ENCODE peak calls at places on chromosomes 3 and 15, in seven cellular contexts. One of them, this sample, is unnamed.

GRCh38 chr15:31031471-31032064 is 40.1 kb upstream of the MTMR10 start:
- DNase-seq in SK-N-SH: no peak
- DNase-seq in K562: no peak
- DNase-seq in HCT116: no peak
- DNase-seq in HepG2: no peak
- DNase-seq in GM12878: peak; percentile 46
- DNase-seq in H1: no peak
- DNase-seq in this sample: no peak

GRCh38 chr15:58505581-58505980 is 73.8 kb downstream of the LIPC start:
- DNase-seq in HepG2: no peak
- DNase-seq in HCT116: no peak
- DNase-seq in H1: no peak
- DNase-seq in SK-N-SH: no peak
- DNase-seq in K562: peak; percentile 37
- DNase-seq in GM12878: no peak
- DNase-seq in this sample: no peak

GRCh38 chr3:104810896-104811295 is 555.8 kb upstream of the ALCAM start:
- DNase-seq in GM12878: no peak
- DNase-seq in K562: no peak
- DNase-seq in HepG2: no peak
- DNase-seq in SK-N-SH: no peak
- DNase-seq in H1: no peak
- DNase-seq in HCT116: no peak
- DNase-seq in this sample: peak; percentile 30

GRCh38 chr3:53145109-53146077 is 15.2 kb upstream of the RFT1 start:
- DNase-seq in GM12878: no peak
- DNase-seq in H1: no peak
- DNase-seq in HepG2: no peak
- DNase-seq in SK-N-SH: no peak
- DNase-seq in HCT116: no peak
- DNase-seq in K562: no peak
- DNase-seq in this sample: peak; percentile 84

GRCh38 chr15:48641416-48641815 is 4.1 kb downstream of the FBN1 start:
- DNase-seq in SK-N-SH: peak; percentile 42
- DNase-seq in HCT116: no peak
- DNase-seq in H1: no peak
- DNase-seq in HepG2: no peak
- DNase-seq in GM12878: peak; percentile 23
- DNase-seq in K562: peak; percentile 16
- DNase-seq in this sample: peak; percentile 55

GRCh38 chr3:98743071-98743470 is 20.1 kb upstream of the ST3GAL6 start:
- DNase-seq in GM12878: no peak
- DNase-seq in HepG2: no peak
- DNase-seq in H1: no peak
- DNase-seq in K562: no peak
- DNase-seq in HCT116: no peak
- DNase-seq in SK-N-SH: no peak
- DNase-seq in this sample: no peak

GRCh38 chr3:142857056-142857455 is 31.8 kb downstream of the PCOLCE2 start:
- DNase-seq in GM12878: no peak
- DNase-seq in HCT116: peak; percentile 46
- DNase-seq in HepG2: peak; percentile 57
- DNase-seq in K562: peak; percentile 17
- DNase-seq in SK-N-SH: peak; percentile 65
- DNase-seq in H1: no peak
- DNase-seq in this sample: peak; percentile 90

GRCh38 chr3:11380314-11380713 is 108.1 kb downstream of the ATG7 start:
- DNase-seq in H1: no peak
- DNase-seq in HCT116: no peak
- DNase-seq in GM12878: no peak
- DNase-seq in HepG2: peak; percentile 31
- DNase-seq in SK-N-SH: no peak
- DNase-seq in K562: no peak
- DNase-seq in this sample: no peak

GRCh38 chr3:79878697-79879096 is 110.9 kb upstream of the ROBO1 start:
- DNase-seq in GM12878: no peak
- DNase-seq in H1: no peak
- DNase-seq in HCT116: no peak
- DNase-seq in HepG2: no peak
- DNase-seq in SK-N-SH: no peak
- DNase-seq in K562: no peak
- DNase-seq in this sample: no peak

GRCh38 chr3:183354325-183354831 is 74.0 kb downstream of the MCF2L2 start:
- DNase-seq in K562: peak; percentile 91
- DNase-seq in HepG2: no peak
- DNase-seq in HCT116: no peak
- DNase-seq in SK-N-SH: no peak
- DNase-seq in GM12878: no peak
- DNase-seq in H1: no peak
- DNase-seq in this sample: no peak

GRCh38 chr3:78941587-78941986 is 826.2 kb downstream of the ROBO1 start:
- DNase-seq in K562: no peak
- DNase-seq in SK-N-SH: no peak
- DNase-seq in H1: no peak
- DNase-seq in HCT116: no peak
- DNase-seq in GM12878: no peak
- DNase-seq in HepG2: no peak
- DNase-seq in this sample: no peak

GRCh38 chr15:66221126-66221525 is 32.4 kb downstream of the MEGF11 start:
- DNase-seq in SK-N-SH: no peak
- DNase-seq in K562: no peak
- DNase-seq in GM12878: no peak
- DNase-seq in H1: no peak
- DNase-seq in HCT116: no peak
- DNase-seq in HepG2: no peak
- DNase-seq in this sample: no peak

GRCh38 chr3:126465928-126466564 is 9.6 kb downstream of the ZXDC start:
- DNase-seq in SK-N-SH: no peak
- DNase-seq in GM12878: no peak
- DNase-seq in HepG2: no peak
- DNase-seq in K562: no peak
- DNase-seq in HCT116: no peak
- DNase-seq in H1: no peak
- DNase-seq in this sample: no peak

GRCh38 chr3:69420781-69421520 is 35.1 kb upstream of the FRMD4B start:
- DNase-seq in H1: no peak
- DNase-seq in SK-N-SH: peak; percentile 38
- DNase-seq in K562: no peak
- DNase-seq in HCT116: no peak
- DNase-seq in GM12878: no peak
- DNase-seq in HepG2: no peak
- DNase-seq in this sample: no peak

GRCh38 chr3:72997421-72997961 is 880 bp downstream of the PPP4R2 start:
- DNase-seq in HCT116: peak; percentile 29
- DNase-seq in H1: no peak
- DNase-seq in SK-N-SH: peak; percentile 59
- DNase-seq in K562: peak; percentile 67
- DNase-seq in HepG2: peak; percentile 70
- DNase-seq in GM12878: no peak
- DNase-seq in this sample: no peak

GRCh38 chr3:181534881-181535280 is 176.8 kb upstream of the SOX2 start:
- DNase-seq in K562: no peak
- DNase-seq in HCT116: no peak
- DNase-seq in SK-N-SH: peak; percentile 19
- DNase-seq in H1: no peak
- DNase-seq in HepG2: no peak
- DNase-seq in GM12878: no peak
- DNase-seq in this sample: no peak

GRCh38 chr3:51371943-51372557 is 13.0 kb upstream of the MANF start:
- DNase-seq in HCT116: peak; percentile 51
- DNase-seq in H1: peak; percentile 73
- DNase-seq in GM12878: no peak
- DNase-seq in HepG2: peak; percentile 55
- DNase-seq in K562: peak; percentile 58
- DNase-seq in SK-N-SH: peak; percentile 56
- DNase-seq in this sample: peak; percentile 74

GRCh38 chr3:194035406-194036138 is 100.4 kb upstream of the HES1 start:
- DNase-seq in HCT116: no peak
- DNase-seq in GM12878: no peak
- DNase-seq in SK-N-SH: no peak
- DNase-seq in HepG2: no peak
- DNase-seq in H1: no peak
- DNase-seq in K562: peak; percentile 30
- DNase-seq in this sample: no peak
- TF ChIP-seq JUND in HCT116: no peak
- TF ChIP-seq JUND in GM12878: no peak
- TF ChIP-seq JUND in SK-N-SH: no peak
- TF ChIP-seq JUND in HepG2: no peak
- TF ChIP-seq JUND in H1: no peak
- TF ChIP-seq JUND in K562: no peak
- TF ChIP-seq JUND in this sample: no peak

GRCh38 chr15:94584833-94585244 is 353.5 kb downstream of the MCTP2 start:
- DNase-seq in H1: no peak
- DNase-seq in GM12878: peak; percentile 36
- DNase-seq in SK-N-SH: no peak
- DNase-seq in K562: peak; percentile 45
- DNase-seq in HCT116: no peak
- DNase-seq in HepG2: no peak
- DNase-seq in this sample: no peak
- TF ChIP-seq JUND in H1: no peak
- TF ChIP-seq JUND in GM12878: no peak
- TF ChIP-seq JUND in SK-N-SH: no peak
- TF ChIP-seq JUND in K562: no peak
- TF ChIP-seq JUND in HCT116: no peak
- TF ChIP-seq JUND in HepG2: no peak
- TF ChIP-seq JUND in this sample: no peak

GRCh38 chr3:170867143-170867542 is 2.9 kb downstream of the RPL22L1 start:
- DNase-seq in SK-N-SH: no peak
- DNase-seq in H1: no peak
- DNase-seq in HepG2: no peak
- DNase-seq in GM12878: no peak
- DNase-seq in HCT116: no peak
- DNase-seq in K562: no peak
- DNase-seq in this sample: no peak

GRCh38 chr3:170868577-170869239 is 1.3 kb downstream of the RPL22L1 start:
- DNase-seq in K562: peak; percentile 39
- DNase-seq in HCT116: no peak
- DNase-seq in HepG2: no peak
- DNase-seq in H1: no peak
- DNase-seq in GM12878: no peak
- DNase-seq in SK-N-SH: no peak
- DNase-seq in this sample: no peak

GRCh38 chr3:170869645-170870593 is at the start of gene RPL22L1:
- DNase-seq in K562: peak; percentile 99
- DNase-seq in HCT116: peak; percentile 91
- DNase-seq in H1: peak; percentile 90
- DNase-seq in SK-N-SH: peak; percentile 87
- DNase-seq in GM12878: peak; percentile 91
- DNase-seq in HepG2: peak; percentile 90
- DNase-seq in this sample: peak; percentile 89

GRCh38 chr3:170867552-170867951 is 2.4 kb downstream of the RPL22L1 start:
- DNase-seq in HCT116: no peak
- DNase-seq in HepG2: no peak
- DNase-seq in K562: no peak
- DNase-seq in SK-N-SH: no peak
- DNase-seq in H1: no peak
- DNase-seq in GM12878: no peak
- DNase-seq in this sample: no peak

GRCh38 chr3:170869240-170869592 is 779 bp downstream of the RPL22L1 start:
- DNase-seq in GM12878: no peak
- DNase-seq in HepG2: no peak
- DNase-seq in H1: no peak
- DNase-seq in SK-N-SH: no peak
- DNase-seq in K562: peak; percentile 20
- DNase-seq in HCT116: no peak
- DNase-seq in this sample: no peak
- TF ChIP-seq JUND in GM12878: no peak
- TF ChIP-seq JUND in HepG2: no peak
- TF ChIP-seq JUND in H1: no peak
- TF ChIP-seq JUND in SK-N-SH: no peak
- TF ChIP-seq JUND in K562: no peak
- TF ChIP-seq JUND in HCT116: no peak
- TF ChIP-seq JUND in this sample: no peak

GRCh38 chr3:94413721-94414106 is 350.9 kb downstream of the NSUN3 start:
- DNase-seq in SK-N-SH: no peak
- DNase-seq in H1: no peak
- DNase-seq in HCT116: no peak
- DNase-seq in GM12878: no peak
- DNase-seq in HepG2: no peak
- DNase-seq in K562: no peak
- DNase-seq in this sample: no peak
- TF ChIP-seq JUND in SK-N-SH: no peak
- TF ChIP-seq JUND in H1: no peak
- TF ChIP-seq JUND in HCT116: no peak
- TF ChIP-seq JUND in GM12878: no peak
- TF ChIP-seq JUND in HepG2: no peak
- TF ChIP-seq JUND in K562: no peak
- TF ChIP-seq JUND in this sample: no peak

DNA sequence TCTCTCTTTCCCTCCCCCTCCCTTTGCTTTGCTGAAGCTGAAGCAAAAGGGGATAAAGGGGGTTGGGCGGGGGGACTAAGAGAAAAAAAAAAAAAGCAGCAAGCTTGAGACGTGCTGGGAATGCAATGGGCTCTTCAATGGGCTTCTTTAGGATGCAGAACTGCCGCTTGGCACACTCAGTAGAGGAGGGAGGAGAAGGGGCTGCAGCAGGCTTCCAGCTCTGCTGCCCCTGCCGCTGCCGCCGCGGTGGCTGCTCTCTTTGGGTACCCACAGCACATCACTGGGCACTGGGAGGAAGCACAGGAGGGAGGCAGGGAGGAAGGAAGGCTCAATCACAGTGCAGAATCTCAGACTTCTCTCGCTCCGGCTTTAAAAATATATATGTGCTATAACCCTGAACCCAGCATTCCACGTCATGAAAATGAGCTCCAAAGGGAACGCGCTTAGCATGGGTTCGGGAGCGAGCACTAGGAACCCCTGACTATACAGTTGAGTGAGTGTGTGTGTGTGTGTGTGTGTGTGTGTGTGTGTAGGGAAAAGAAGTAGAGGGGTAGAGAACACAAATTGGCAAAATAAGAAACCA is 3.5 kb downstream of the SLITRK3 start:
- DNase-seq in HepG2: no peak
- DNase-seq in HCT116: no peak
- DNase-seq in H1: peak; percentile 76
- DNase-seq in SK-N-SH: peak; percentile 12
- DNase-seq in K562: no peak
- DNase-seq in GM12878: no peak
- DNase-seq in this sample: no peak
- TF ChIP-seq JUND in HepG2: no peak
- TF ChIP-seq JUND in HCT116: no peak
- TF ChIP-seq JUND in H1: no peak
- TF ChIP-seq JUND in SK-N-SH: no peak
- TF ChIP-seq JUND in K562: no peak
- TF ChIP-seq JUND in GM12878: no peak
- TF ChIP-seq JUND in this sample: no peak

DNA sequence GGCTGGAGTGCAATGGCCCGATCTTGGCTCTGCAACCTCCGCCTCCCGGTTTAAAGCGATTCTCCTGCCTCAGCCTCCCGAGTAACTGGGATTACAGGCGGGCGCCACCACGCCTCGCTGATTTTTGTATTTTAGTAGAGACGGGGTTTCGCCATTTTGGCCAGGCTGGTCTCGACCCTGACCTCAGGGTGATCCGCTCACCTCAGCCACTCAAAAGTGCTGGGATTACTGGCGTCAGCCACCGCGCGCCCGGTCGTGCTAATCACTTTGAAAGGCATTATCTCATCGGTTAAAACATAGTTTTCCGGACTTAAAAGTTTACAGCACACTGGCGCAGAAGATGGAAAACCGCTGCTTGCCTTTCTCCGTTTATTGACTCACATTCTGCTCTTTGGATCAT is 27.6 kb upstream of the MTHFS start:
- DNase-seq in HepG2: no peak
- DNase-seq in H1: no peak
- DNase-seq in SK-N-SH: no peak
- DNase-seq in GM12878: no peak
- DNase-seq in HCT116: no peak
- DNase-seq in K562: no peak
- DNase-seq in this sample: no peak
- TF ChIP-seq JUND in HepG2: no peak
- TF ChIP-seq JUND in H1: no peak
- TF ChIP-seq JUND in SK-N-SH: no peak
- TF ChIP-seq JUND in GM12878: no peak
- TF ChIP-seq JUND in HCT116: no peak
- TF ChIP-seq JUND in K562: no peak
- TF ChIP-seq JUND in this sample: no peak